ENCODE peak calls at places on chromosomes 16 and 17, in four cellular contexts. One of them, this sample, is unnamed.

GRCh38 chr16:89298826-89299225 is 81.3 kb downstream of the ZNF778 start:
- DNase-seq in DMS 273 treated with DMSO at 0.1 percent for 48 hours: no peak
- DNase-seq in stimulated activated CD4-positive, alpha-beta T cell treated with anti-CD3 and anti-CD28 coated beads, Interleukin-1b, Interleukin-23, amount 100 ng/mL, for 48 hours: no peak
- DNase-seq in HT-29: no peak
- DNase-seq in this sample: no peak

GRCh38 chr16:86452451-86452850 is 57.9 kb upstream of the FOXF1 start:
- DNase-seq in stimulated activated CD4-positive, alpha-beta T cell treated with anti-CD3 and anti-CD28 coated beads, Interleukin-1b, Interleukin-23, amount 100 ng/mL, for 48 hours: no peak
- DNase-seq in DMS 273 treated with DMSO at 0.1 percent for 48 hours: no peak
- DNase-seq in HT-29: no peak
- DNase-seq in this sample: no peak

GRCh38 chr16:14325921-14326401 is 254.8 kb downstream of the MRTFB start:
- DNase-seq in DMS 273 treated with DMSO at 0.1 percent for 48 hours: peak; percentile 71
- DNase-seq in HT-29: no peak
- DNase-seq in stimulated activated CD4-positive, alpha-beta T cell treated with anti-CD3 and anti-CD28 coated beads, Interleukin-1b, Interleukin-23, amount 100 ng/mL, for 48 hours: no peak
- DNase-seq in this sample: no peak

GRCh38 chr17:66920426-66920825 is 44.1 kb upstream of the CACNG4 start:
- DNase-seq in HT-29: no peak
- DNase-seq in stimulated activated CD4-positive, alpha-beta T cell treated with anti-CD3 and anti-CD28 coated beads, Interleukin-1b, Interleukin-23, amount 100 ng/mL, for 48 hours: no peak
- DNase-seq in DMS 273 treated with DMSO at 0.1 percent for 48 hours: no peak
- DNase-seq in this sample: no peak

GRCh38 chr17:41942626-41943025 is 12.2 kb downstream of the ODAD4 start:
- DNase-seq in stimulated activated CD4-positive, alpha-beta T cell treated with anti-CD3 and anti-CD28 coated beads, Interleukin-1b, Interleukin-23, amount 100 ng/mL, for 48 hours: no peak
- DNase-seq in HT-29: no peak
- DNase-seq in DMS 273 treated with DMSO at 0.1 percent for 48 hours: no peak
- DNase-seq in this sample: no peak

GRCh38 chr17:35088647-35088910 is 25.1 kb upstream of the RFFL start:
- DNase-seq in stimulated activated CD4-positive, alpha-beta T cell treated with anti-CD3 and anti-CD28 coated beads, Interleukin-1b, Interleukin-23, amount 100 ng/mL, for 48 hours: no peak
- DNase-seq in HT-29: peak; percentile 80
- DNase-seq in DMS 273 treated with DMSO at 0.1 percent for 48 hours: no peak
- DNase-seq in this sample: no peak

GRCh38 chr17:65176646-65177409 is 39.7 kb downstream of the RGS9 start:
- DNase-seq in DMS 273 treated with DMSO at 0.1 percent for 48 hours: no peak
- DNase-seq in HT-29: no peak
- DNase-seq in stimulated activated CD4-positive, alpha-beta T cell treated with anti-CD3 and anti-CD28 coated beads, Interleukin-1b, Interleukin-23, amount 100 ng/mL, for 48 hours: no peak
- DNase-seq in this sample: no peak

GRCh38 chr16:50549561-50549915 is 1.3 kb downstream of the NKD1 start:
- DNase-seq in DMS 273 treated with DMSO at 0.1 percent for 48 hours: no peak
- DNase-seq in HT-29: no peak
- DNase-seq in stimulated activated CD4-positive, alpha-beta T cell treated with anti-CD3 and anti-CD28 coated beads, Interleukin-1b, Interleukin-23, amount 100 ng/mL, for 48 hours: no peak
- DNase-seq in this sample: no peak

GRCh38 chr16:67580202-67580601 is 17.9 kb downstream of the CTCF start:
- DNase-seq in DMS 273 treated with DMSO at 0.1 percent for 48 hours: no peak
- DNase-seq in HT-29: no peak
- DNase-seq in stimulated activated CD4-positive, alpha-beta T cell treated with anti-CD3 and anti-CD28 coated beads, Interleukin-1b, Interleukin-23, amount 100 ng/mL, for 48 hours: no peak
- DNase-seq in this sample: no peak

GRCh38 chr16:9092282-9092962 is 978 bp downstream of the HAPSTR1 start:
- DNase-seq in DMS 273 treated with DMSO at 0.1 percent for 48 hours: no peak
- DNase-seq in HT-29: no peak
- DNase-seq in stimulated activated CD4-positive, alpha-beta T cell treated with anti-CD3 and anti-CD28 coated beads, Interleukin-1b, Interleukin-23, amount 100 ng/mL, for 48 hours: peak; percentile 42
- DNase-seq in this sample: peak; percentile 77

GRCh38 chr17:71689782-71690181 is 431.0 kb upstream of the SOX9 start:
- DNase-seq in stimulated activated CD4-positive, alpha-beta T cell treated with anti-CD3 and anti-CD28 coated beads, Interleukin-1b, Interleukin-23, amount 100 ng/mL, for 48 hours: no peak
- DNase-seq in HT-29: no peak
- DNase-seq in DMS 273 treated with DMSO at 0.1 percent for 48 hours: no peak
- DNase-seq in this sample: no peak

GRCh38 chr17:45791935-45792334 is 7.8 kb downstream of the CRHR1 start:
- DNase-seq in DMS 273 treated with DMSO at 0.1 percent for 48 hours: no peak
- DNase-seq in HT-29: no peak
- DNase-seq in stimulated activated CD4-positive, alpha-beta T cell treated with anti-CD3 and anti-CD28 coated beads, Interleukin-1b, Interleukin-23, amount 100 ng/mL, for 48 hours: no peak
- DNase-seq in this sample: no peak

GRCh38 chr16:28924762-28925385 is at the start of gene RABEP2:
- DNase-seq in DMS 273 treated with DMSO at 0.1 percent for 48 hours: peak; percentile 63
- DNase-seq in HT-29: peak; percentile 99
- DNase-seq in stimulated activated CD4-positive, alpha-beta T cell treated with anti-CD3 and anti-CD28 coated beads, Interleukin-1b, Interleukin-23, amount 100 ng/mL, for 48 hours: peak; percentile 97
- DNase-seq in this sample: peak; percentile 96

GRCh38 chr16:9665851-9666271 is 516.4 kb downstream of the GRIN2A start:
- DNase-seq in HT-29: peak; percentile 53
- DNase-seq in stimulated activated CD4-positive, alpha-beta T cell treated with anti-CD3 and anti-CD28 coated beads, Interleukin-1b, Interleukin-23, amount 100 ng/mL, for 48 hours: no peak
- DNase-seq in DMS 273 treated with DMSO at 0.1 percent for 48 hours: no peak
- DNase-seq in this sample: no peak

GRCh38 chr16:57639172-57639571 is 10.7 kb downstream of the ADGRG1 start:
- DNase-seq in DMS 273 treated with DMSO at 0.1 percent for 48 hours: no peak
- DNase-seq in HT-29: no peak
- DNase-seq in stimulated activated CD4-positive, alpha-beta T cell treated with anti-CD3 and anti-CD28 coated beads, Interleukin-1b, Interleukin-23, amount 100 ng/mL, for 48 hours: no peak
- DNase-seq in this sample: no peak

GRCh38 chr16:19926449-19927390 is 42.1 kb upstream of the GPRC5B start:
- DNase-seq in HT-29: no peak
- DNase-seq in DMS 273 treated with DMSO at 0.1 percent for 48 hours: no peak
- DNase-seq in stimulated activated CD4-positive, alpha-beta T cell treated with anti-CD3 and anti-CD28 coated beads, Interleukin-1b, Interleukin-23, amount 100 ng/mL, for 48 hours: no peak
- DNase-seq in this sample: no peak

GRCh38 chr17:81509048-81509686 is 3.4 kb downstream of the ACTG1 start:
- DNase-seq in stimulated activated CD4-positive, alpha-beta T cell treated with anti-CD3 and anti-CD28 coated beads, Interleukin-1b, Interleukin-23, amount 100 ng/mL, for 48 hours: no peak
- DNase-seq in HT-29: peak; percentile 71
- DNase-seq in DMS 273 treated with DMSO at 0.1 percent for 48 hours: peak; percentile 51
- DNase-seq in this sample: no peak

GRCh38 chr16:52497067-52497816 is 49.7 kb downstream of the TOX3 start:
- DNase-seq in DMS 273 treated with DMSO at 0.1 percent for 48 hours: peak; percentile 72
- DNase-seq in HT-29: peak; percentile 83
- DNase-seq in stimulated activated CD4-positive, alpha-beta T cell treated with anti-CD3 and anti-CD28 coated beads, Interleukin-1b, Interleukin-23, amount 100 ng/mL, for 48 hours: no peak
- DNase-seq in this sample: no peak

GRCh38 chr17:4796550-4796915 is 569 bp downstream of the PSMB6 start:
- DNase-seq in DMS 273 treated with DMSO at 0.1 percent for 48 hours: no peak
- DNase-seq in HT-29: no peak
- DNase-seq in stimulated activated CD4-positive, alpha-beta T cell treated with anti-CD3 and anti-CD28 coated beads, Interleukin-1b, Interleukin-23, amount 100 ng/mL, for 48 hours: peak; percentile 16
- DNase-seq in this sample: no peak

GRCh38 chr17:80068301-80069160 is 32.1 kb downstream of the CCDC40 start:
- DNase-seq in DMS 273 treated with DMSO at 0.1 percent for 48 hours: no peak
- DNase-seq in stimulated activated CD4-positive, alpha-beta T cell treated with anti-CD3 and anti-CD28 coated beads, Interleukin-1b, Interleukin-23, amount 100 ng/mL, for 48 hours: no peak
- DNase-seq in HT-29: peak; percentile 27
- DNase-seq in this sample: peak; percentile 61

GRCh38 chr16:68644303-68644702 is 807 bp upstream of the CDH3 start:
- DNase-seq in HT-29: no peak
- DNase-seq in stimulated activated CD4-positive, alpha-beta T cell treated with anti-CD3 and anti-CD28 coated beads, Interleukin-1b, Interleukin-23, amount 100 ng/mL, for 48 hours: no peak
- DNase-seq in DMS 273 treated with DMSO at 0.1 percent for 48 hours: no peak
- DNase-seq in this sample: no peak

GRCh38 chr17:3027786-3028532 is 35.4 kb downstream of the OR1D5 start:
- DNase-seq in HT-29: no peak
- DNase-seq in DMS 273 treated with DMSO at 0.1 percent for 48 hours: no peak
- DNase-seq in stimulated activated CD4-positive, alpha-beta T cell treated with anti-CD3 and anti-CD28 coated beads, Interleukin-1b, Interleukin-23, amount 100 ng/mL, for 48 hours: no peak
- DNase-seq in this sample: no peak

This sample was measured in Right ventricle myocardium superior.